ENCODE peak calls at places on chromosome 5, in seven cellular contexts. S is lower lobe of right lung; A is stomach; H is cardiac muscle cell; W is endodermal cell; V is body of pancreas; P is CD8-positive, alpha-beta memory T cell. I is an unnamed sample. For H3K27me3, the result is how much of the 10 kb centered on the place peaks cover.

GRCh38 chr5:173697931-173698579 is 81.6 kb upstream of the BOD1 start:
- DNase-seq in W (no peak), A (peak), H (no peak), S (no peak), P (no peak), V (peak), I (no peak)

GRCh38 chr5:76457685-76458491 is 54.8 kb downstream of the IQGAP2 start:
- DNase-seq in A (no peak), H (no peak), P (no peak), V (no peak), W (peak), S (no peak), I (no peak)

GRCh38 chr5:158326241-158326640 is 467.3 kb upstream of the CLINT1 start:
- DNase-seq in W (peak), S (no peak), V (no peak), P (no peak), A (no peak), H (no peak), I (no peak)

GRCh38 chr5:42767491-42768105 is 11.0 kb downstream of the CCDC152 start:
- DNase-seq in W (no peak), S (no peak), H (peak), A (no peak), V (no peak), P (no peak), I (peak)

GRCh38 chr5:40679998-40680681 is 425 bp downstream of the PTGER4 start:
- DNase-seq in V (peak), W (peak), A (no peak), S (peak), H (no peak), P (no peak), I (no peak)

GRCh38 chr5:116273458-116274242 is 188.8 kb downstream of the COMMD10 start:
- DNase-seq in H (no peak), W (no peak), V (no peak), A (no peak), S (no peak), P (no peak), I (peak)

GRCh38 chr5:170546257-170546656 is 42.4 kb downstream of the KCNIP1 start:
- DNase-seq in V (no peak), S (no peak), A (peak), P (no peak), H (no peak), W (peak), I (no peak)

GRCh38 chr5:40334242-40334635 is 345.5 kb upstream of the PTGER4 start:
- DNase-seq in A (no peak), P (no peak), W (no peak), V (no peak), H (no peak), S (no peak), I (no peak)

GRCh38 chr5:59164041-59164830 is 581.4 kb downstream of the RAB3C start:
- DNase-seq in V (no peak), W (no peak), S (no peak), A (no peak), H (no peak), P (no peak), I (peak)

GRCh38 chr5:54703091-54703490 is 185.5 kb downstream of the SNX18 start:
- DNase-seq in V (peak), S (no peak), P (no peak), W (no peak), H (peak), A (no peak), I (peak)

GRCh38 chr5:76455531-76456132 is 52.5 kb downstream of the IQGAP2 start:
- DNase-seq in H (no peak), P (no peak), S (no peak), A (no peak), W (no peak), V (no peak), I (no peak)

GRCh38 chr5:38827525-38827924 is 18.3 kb upstream of the OSMR start:
- DNase-seq in A (no peak), H (peak), V (no peak), S (no peak), P (no peak), W (no peak), I (no peak)

GRCh38 chr5:71932649-71933338 is 174.5 kb upstream of the MAP1B start:
- DNase-seq in H (peak), W (peak), P (no peak), A (peak), S (no peak), V (peak), I (no peak)

GRCh38 chr5:171483453-171484177 is 64.2 kb downstream of the FGF18 start:
- DNase-seq in P (no peak), W (peak), V (peak), A (no peak), S (no peak), H (peak), I (no peak)

GRCh38 chr5:180467989-180468731 is 26.0 kb upstream of the CNOT6 start:
- DNase-seq in H (no peak), V (no peak), W (no peak), A (no peak), P (no peak), S (no peak), I (no peak)

GRCh38 chr5:141734501-141735231 is 52.6 kb upstream of the ARAP3 start:
- DNase-seq in V (peak), S (no peak), W (peak), A (peak), P (no peak), H (peak), I (no peak)

GRCh38 chr5:91219141-91219802 is 163.8 kb downstream of the ARRDC3 start:
- DNase-seq in A (peak), S (no peak), W (no peak), H (peak), V (peak), P (no peak), I (peak)

GRCh38 chr5:54087436-54087835 is 222.9 kb downstream of the ARL15 start:
- DNase-seq in S (no peak), H (peak), P (no peak), A (no peak), V (no peak), W (no peak), I (peak)

GRCh38 chr5:4130819-4131218 is 535.2 kb downstream of the IRX1 start:
- DNase-seq in W (peak), S (no peak), P (no peak), V (no peak), A (no peak), H (no peak), I (no peak)

GRCh38 chr5:64165500-64166200 is at the start of gene RNF180:
- DNase-seq in V (peak), H (peak), W (peak), P (no peak), A (peak), S (peak), I (no peak)

GRCh38 chr5:60842859-60843692 is 993 bp downstream of the ELOVL7 start:
- DNase-seq in H (no peak), V (peak), A (no peak), P (no peak), S (no peak), W (peak), I (no peak)

GRCh38 chr5:128844354-128844923 is 120.8 kb upstream of the SLC27A6 start:
- DNase-seq in P (no peak), V (no peak), H (peak), A (no peak), W (no peak), S (no peak), I (no peak)

GRCh38 chr5:94304146-94304545 is 314.3 kb downstream of the KIAA0825 start:
- DNase-seq in H (no peak), W (no peak), A (no peak), P (no peak), V (no peak), S (no peak), I (no peak)

GRCh38 chr5:150788974-150789373 is 10.4 kb downstream of the SMIM3 start:
- DNase-seq in W (no peak), H (no peak), P (no peak), S (no peak), V (no peak), A (no peak), I (no peak)

GRCh38 chr5:10590226-10591047 is 26.6 kb downstream of the ANKRD33B start:
- DNase-seq in H (peak), W (peak), S (no peak), P (no peak), V (no peak), A (no peak), I (peak)

GRCh38 chr5:16810503-16810854 is 125.6 kb downstream of the MYO10 start:
- DNase-seq in A (no peak), H (no peak), V (no peak), S (no peak), P (no peak), W (no peak), I (no peak)

GRCh38 chr5:122415481-122416120 is 103.6 kb downstream of the SNCAIP start:
- DNase-seq in A (peak), P (no peak), W (peak), H (peak), S (peak), V (peak), I (peak)

DNA sequence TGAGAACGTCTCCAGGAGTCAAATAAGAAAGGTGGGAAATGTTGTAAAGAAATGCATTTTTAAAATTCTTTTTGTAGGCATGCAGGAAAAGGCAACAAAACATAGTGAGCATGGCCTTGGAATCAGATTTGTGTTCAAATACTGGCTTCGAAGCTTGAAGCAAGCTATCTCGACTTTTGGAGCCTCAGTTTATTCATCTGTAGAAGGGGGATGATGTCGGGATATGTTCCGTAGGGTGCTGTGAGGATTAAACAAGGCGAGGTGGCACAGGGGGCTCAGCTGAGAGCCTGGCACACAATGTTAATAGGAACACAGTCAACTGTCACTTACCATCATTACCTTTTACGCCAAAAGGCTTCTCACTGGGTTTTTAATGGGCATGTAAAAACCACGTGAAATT is 4.8 kb downstream of the ADAMTS2 start:
- DNase-seq in V (no peak), W (no peak), P (no peak), A (no peak), H (no peak), S (no peak), I (no peak)
- H3K27me3 ChIP-seq in V (under half), W (under half), P (under half), A (under half), H (under half), S (under half), I (under half)

DNA sequence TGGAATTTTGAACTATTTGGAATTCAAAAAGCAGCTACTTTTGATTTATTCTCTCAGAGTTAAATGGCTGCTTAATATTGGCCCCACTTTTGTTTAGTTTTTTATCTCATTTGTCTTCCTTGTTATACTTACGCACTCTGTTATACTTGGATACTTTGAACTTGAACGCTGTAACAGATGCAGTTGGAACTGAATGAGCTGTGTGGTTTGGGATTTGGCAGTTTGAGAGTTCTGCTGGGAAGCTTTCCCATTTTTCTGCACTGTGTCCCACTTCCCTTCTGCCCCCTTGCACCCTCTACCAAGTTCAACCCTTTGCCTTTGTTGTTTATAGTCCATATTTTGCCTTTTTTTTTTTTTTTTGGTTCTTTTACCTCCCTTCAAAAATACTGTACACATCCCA is 3.8 kb downstream of the RHOBTB3 start:
- DNase-seq in V (no peak), W (no peak), P (no peak), H (peak), A (no peak), S (no peak), I (no peak)
- H3K27me3 ChIP-seq in V (under half), W (under half), P (under half), H (under half), A (under half), S (under half), I (under half)

DNA sequence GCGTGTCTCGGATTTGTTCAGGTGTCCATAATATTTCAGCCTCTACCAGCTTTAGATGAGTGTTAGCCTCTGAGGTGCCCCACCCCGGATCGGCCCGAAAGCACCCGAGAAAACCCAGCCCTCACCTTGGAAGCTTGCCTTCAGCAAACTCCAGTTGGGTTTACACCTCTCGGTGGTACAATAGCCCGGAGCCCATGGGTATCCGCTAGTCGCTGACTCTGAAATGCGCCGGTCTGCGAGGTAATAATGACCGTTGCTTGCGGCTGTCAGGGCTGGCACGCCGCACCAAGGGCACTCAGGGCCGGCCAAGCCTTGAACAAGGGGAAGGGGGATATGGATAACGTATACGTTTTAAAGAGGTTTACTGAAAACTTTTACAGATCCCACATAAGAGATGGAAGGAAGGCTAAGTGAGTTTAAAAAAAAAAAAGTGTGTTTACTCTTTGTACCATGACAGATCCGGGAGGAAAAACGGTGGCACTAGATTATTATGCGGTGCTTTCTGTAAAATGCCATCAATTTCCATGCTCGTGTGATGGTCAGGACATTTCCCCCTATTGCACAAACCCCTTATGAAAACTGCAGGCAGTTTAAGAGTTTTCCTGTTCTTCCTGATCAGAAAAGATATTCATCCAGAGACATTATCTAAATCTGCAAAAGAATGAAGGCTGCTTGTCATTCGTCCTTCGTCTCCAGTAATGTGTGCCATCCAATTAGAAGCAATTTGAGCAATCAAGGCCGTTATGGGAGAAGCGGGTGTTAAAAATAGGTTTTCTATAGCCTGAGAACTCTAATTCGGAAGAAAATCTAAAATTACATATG is 124.2 kb downstream of the TMEM161B start:
- DNase-seq in V (no peak), W (peak), H (no peak), A (no peak), S (no peak), P (no peak), I (no peak)
- H3K27me3 ChIP-seq in V (under half), W (half or more), H (half or more), A (under half), S (under half), P (under half), I (under half)

GRCh38 chr5:35151151-35151920 is 79.0 kb downstream of the PRLR start:
- DNase-seq in W (no peak), S (no peak), H (peak), V (no peak), P (no peak), A (no peak), I (no peak)
- H3K27me3 ChIP-seq in W (under half), S (under half), H (under half), V (under half), P (under half), A (under half), I (under half)

DNA sequence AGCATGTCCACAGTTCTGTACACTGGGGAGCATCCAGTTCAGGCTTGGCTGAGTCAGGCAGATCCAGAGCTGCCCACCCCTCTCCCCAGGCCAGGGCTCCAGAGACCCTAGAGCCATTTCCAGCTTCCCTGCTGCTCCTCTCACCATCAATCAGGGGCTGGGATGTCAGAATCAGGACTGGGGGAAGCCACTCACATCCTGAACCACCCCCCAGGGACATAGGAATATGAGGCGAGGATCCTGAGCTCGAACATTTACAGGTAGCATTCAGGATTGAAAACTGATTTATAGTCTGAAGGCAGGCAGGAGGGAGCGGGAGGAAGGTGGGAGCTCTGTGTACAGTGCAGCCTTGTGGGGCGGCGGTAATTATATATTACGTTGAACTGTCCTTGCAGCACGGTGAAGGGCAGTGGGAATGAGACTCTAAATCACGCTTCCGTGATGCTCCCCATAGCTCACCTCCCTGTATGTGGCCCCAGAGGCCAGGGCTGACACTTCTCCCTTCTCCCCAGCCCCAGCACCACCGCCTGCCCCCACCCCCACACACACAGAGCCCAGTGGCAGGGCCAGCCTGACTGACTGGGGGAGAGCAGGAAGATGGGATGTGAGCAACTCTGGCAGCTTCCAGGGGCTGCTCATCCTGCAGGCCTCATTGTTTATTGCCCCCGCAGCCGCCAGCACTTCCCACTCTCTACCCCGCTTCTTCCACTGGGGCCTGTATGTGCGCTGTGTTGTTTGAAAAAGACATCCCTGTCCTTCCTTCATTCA is 76.0 kb upstream of the HSPA9 start:
- DNase-seq in P (no peak), H (no peak), A (no peak), V (no peak), W (no peak), S (no peak), I (no peak)
- H3K27me3 ChIP-seq in P (half or more), H (under half), A (under half), V (under half), W (under half), S (under half), I (under half)

GRCh38 chr5:321726-322251 is 275 bp downstream of the AHRR start:
- DNase-seq in P (no peak), V (no peak), H (no peak), S (no peak), A (no peak), W (no peak), I (no peak)

GRCh38 chr5:322281-322941 is 897 bp downstream of the AHRR start:
- DNase-seq in W (peak), S (no peak), V (no peak), H (peak), P (no peak), A (no peak), I (no peak)

GRCh38 chr5:318931-319601 is 2.4 kb upstream of the AHRR start:
- DNase-seq in P (no peak), A (no peak), V (no peak), S (no peak), H (no peak), W (peak), I (no peak)

GRCh38 chr5:321233-321725 is at the start of gene AHRR:
- DNase-seq in A (peak), H (peak), W (peak), P (no peak), S (peak), V (peak), I (no peak)

GRCh38 chr5:320524-321232 is 836 bp upstream of the AHRR start:
- DNase-seq in W (peak), V (no peak), P (no peak), A (no peak), S (no peak), H (no peak), I (no peak)
- H3K27me3 ChIP-seq in W (half or more), V (under half), P (under half), A (under half), S (under half), H (half or more), I (under half)

DNA sequence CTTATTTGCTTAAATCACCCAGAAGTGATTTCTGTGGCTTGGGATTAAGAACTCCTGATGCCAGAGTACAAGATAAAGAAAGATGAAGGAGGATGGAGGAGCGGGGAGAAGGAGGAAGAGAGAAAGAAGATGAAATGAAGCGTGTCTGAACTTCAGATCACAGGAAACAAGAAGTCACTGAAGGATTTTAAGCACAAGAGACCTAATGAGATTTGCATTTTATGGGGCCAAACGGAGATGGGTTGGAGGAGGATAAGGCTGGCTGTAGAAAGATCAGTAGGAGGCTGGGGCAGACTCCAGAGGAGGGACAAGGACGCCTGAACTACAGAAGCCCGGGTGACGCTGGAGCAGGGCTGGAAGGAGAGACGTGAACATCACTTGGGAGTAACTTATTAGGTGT is 3.2 kb downstream of the EIF4E1B start:
- DNase-seq in S (no peak), P (no peak), H (no peak), A (no peak), V (no peak), W (no peak), I (no peak)
- H3K27me3 ChIP-seq in S (half or more), P (under half), H (under half), A (half or more), V (under half), W (under half), I (under half)

DNA sequence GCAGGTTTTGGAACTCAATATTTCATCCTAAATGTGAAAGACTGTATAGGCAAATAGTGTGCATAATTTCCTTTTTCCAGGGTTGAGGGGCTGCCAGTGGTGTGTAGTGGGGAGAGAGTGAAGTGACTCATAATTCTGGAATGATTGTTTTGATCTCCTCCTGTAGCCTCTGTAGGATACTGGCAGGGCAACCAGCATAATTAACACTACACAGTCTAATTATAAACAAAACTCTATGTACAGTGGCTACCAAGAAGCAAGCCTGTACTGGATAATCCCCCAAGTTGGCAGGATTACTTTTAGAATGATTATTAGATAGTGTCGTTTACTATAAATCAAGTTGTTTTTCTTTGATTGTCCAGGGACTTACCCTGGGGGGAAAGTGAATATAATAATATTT is 32.2 kb downstream of the LNPEP start:
- DNase-seq in W (no peak), A (no peak), V (no peak), S (no peak), H (peak), P (no peak), I (no peak)
- H3K27me3 ChIP-seq in W (under half), A (under half), V (under half), S (under half), H (under half), P (under half), I (under half)

GRCh38 chr5:179377421-179378115 is 32.3 kb upstream of the ADAMTS2 start:
- DNase-seq in V (no peak), W (peak), A (peak), S (no peak), H (no peak), P (no peak), I (no peak)
- H3K27me3 ChIP-seq in V (under half), W (under half), A (under half), S (under half), H (under half), P (under half), I (under half)